ENCODE peak calls at places on chromosome 11, in four cellular contexts. J is bronchial epithelial cell, G is foreskin fibroblast, Q is fibroblast of lung. N is an unnamed sample.

GRCh38 chr11:18384157-18384641 is 10.2 kb upstream of the LDHA start:
- DNase-seq in Q (peak; percentile 83), G (peak; percentile 89), J (peak; percentile 79), N (peak; percentile 96)

GRCh38 chr11:46308632-46309419 is 31.4 kb downstream of the CREB3L1 start:
- DNase-seq in Q (peak; percentile 74), J (peak; percentile 46), G (peak; percentile 56), N (no peak)

GRCh38 chr11:121250843-121251242 is 41.7 kb upstream of the SC5D start:
- DNase-seq in G (no peak), Q (no peak), J (peak; percentile 41), N (no peak)

GRCh38 chr11:115869780-115870431 is 365.7 kb upstream of the CADM1 start:
- DNase-seq in J (peak; percentile 33), Q (peak; percentile 55), G (no peak), N (no peak)

GRCh38 chr11:116467809-116468208 is 305.0 kb downstream of the BUD13 start:
- DNase-seq in G (no peak), J (peak; percentile 57), Q (no peak), N (no peak)

GRCh38 chr11:111612211-111612610 is 10.0 kb downstream of the SIK2 start:
- DNase-seq in J (no peak), Q (peak; percentile 87), G (no peak), N (no peak)

GRCh38 chr11:58905141-58905715 is 34.1 kb upstream of the GLYATL1 start:
- DNase-seq in Q (peak; percentile 66), J (peak; percentile 23), G (peak; percentile 77), N (no peak)

GRCh38 chr11:2792376-2793250 is 92.8 kb upstream of the KCNQ1OT1 start:
- DNase-seq in G (no peak), J (no peak), Q (no peak), N (no peak)

GRCh38 chr11:132211479-132211878 is 841.1 kb downstream of the NTM start:
- DNase-seq in Q (no peak), G (no peak), J (no peak), N (no peak)

GRCh38 chr11:74574563-74574962 is 17.8 kb upstream of the POLD3 start:
- DNase-seq in Q (no peak), G (no peak), J (no peak), N (no peak)

GRCh38 chr11:45470151-45471001 is 184.2 kb upstream of the SYT13 start:
- DNase-seq in Q (peak; percentile 37), G (peak; percentile 16), J (no peak), N (no peak)

GRCh38 chr11:14819596-14819995 is 72.4 kb downstream of the CYP2R1 start:
- DNase-seq in J (peak; percentile 47), G (no peak), Q (no peak), N (no peak)

GRCh38 chr11:85626496-85626895 is 648 bp downstream of the DLG2 start:
- DNase-seq in J (no peak), Q (no peak), G (no peak), N (no peak)

GRCh38 chr11:74141274-74141695 is 29.5 kb downstream of the C2CD3 start:
- DNase-seq in Q (no peak), G (no peak), J (peak; percentile 67), N (no peak)

DNA sequence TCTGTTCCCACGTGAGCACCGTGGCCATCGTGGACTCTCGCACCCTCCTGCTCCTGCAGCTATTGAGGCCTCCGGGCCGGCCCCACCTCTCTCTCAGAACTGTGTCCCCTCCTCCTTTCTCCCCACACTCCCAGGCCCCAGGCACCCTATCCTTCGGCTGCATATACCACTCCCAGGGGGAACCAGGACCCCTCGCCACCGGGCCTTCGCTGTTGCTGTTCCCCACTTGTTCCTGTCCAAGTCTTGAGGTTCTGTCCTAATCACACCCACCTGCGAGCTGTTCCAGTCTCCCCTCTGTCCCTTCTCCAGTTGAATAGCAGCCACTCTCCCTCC is 43.0 kb upstream of the CDON start:
- DNase-seq in J (no peak), G (no peak), Q (no peak), N (no peak)
- H3K4me3 ChIP-seq in J (no peak overlapping the region), G (no peak overlapping the region), Q (no peak overlapping the region), N (no peak overlapping the region)

GRCh38 chr11:103800406-103801114 is 235.9 kb upstream of the DDI1 start:
- DNase-seq in G (no peak), J (no peak), Q (no peak), N (no peak)
- TF ChIP-seq CTCF in G (no peak), J (no peak), Q (no peak), N (peak; percentile 12)

DNA sequence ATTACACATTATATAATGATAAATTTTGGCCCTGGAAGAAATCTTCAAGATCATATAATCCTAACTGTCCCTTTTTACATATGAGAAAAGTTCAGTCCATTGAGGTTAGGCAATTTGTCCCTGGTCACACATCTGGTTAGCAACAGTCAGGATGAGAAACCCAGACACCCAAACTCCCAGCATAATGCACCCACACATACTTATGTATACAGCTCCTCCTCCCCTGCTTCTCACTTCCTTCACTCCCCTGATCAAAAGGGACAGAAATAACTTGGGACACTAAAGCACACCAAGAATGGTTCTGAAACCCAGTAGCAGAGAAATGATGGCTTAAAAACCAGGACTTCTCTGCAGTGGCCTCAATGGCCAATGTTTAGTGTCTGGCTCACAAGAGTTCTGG is 11.1 kb downstream of the NUMA1 start:
- DNase-seq in Q (no peak), G (peak; percentile 54), J (no peak), N (no peak)
- H3K4me3 ChIP-seq in Q (peak overlapping the region; percentile 13), G (peak overlapping the region; percentile 3), J (no peak overlapping the region), N (no peak overlapping the region)

GRCh38 chr11:118633979-118634378 is 26.6 kb downstream of the PHLDB1 start:
- DNase-seq in Q (peak; percentile 43), J (no peak), G (peak; percentile 55), N (no peak)

GRCh38 chr11:118635642-118636041 is 28.2 kb downstream of the PHLDB1 start:
- DNase-seq in Q (no peak), J (no peak), G (no peak), N (no peak)

GRCh38 chr11:118633319-118633690 is 25.9 kb downstream of the PHLDB1 start:
- DNase-seq in Q (no peak), G (no peak), J (no peak), N (no peak)

GRCh38 chr11:118635237-118635591 is 27.8 kb downstream of the PHLDB1 start:
- DNase-seq in J (no peak), G (no peak), Q (no peak), N (no peak)

GRCh38 chr11:118634435-118635236 is 27.2 kb downstream of the PHLDB1 start:
- DNase-seq in Q (peak; percentile 78), J (peak; percentile 47), G (peak; percentile 58), N (no peak)
- TF ChIP-seq CTCF in Q (no peak), J (peak; percentile 20), G (no peak), N (peak; percentile 32)

DNA sequence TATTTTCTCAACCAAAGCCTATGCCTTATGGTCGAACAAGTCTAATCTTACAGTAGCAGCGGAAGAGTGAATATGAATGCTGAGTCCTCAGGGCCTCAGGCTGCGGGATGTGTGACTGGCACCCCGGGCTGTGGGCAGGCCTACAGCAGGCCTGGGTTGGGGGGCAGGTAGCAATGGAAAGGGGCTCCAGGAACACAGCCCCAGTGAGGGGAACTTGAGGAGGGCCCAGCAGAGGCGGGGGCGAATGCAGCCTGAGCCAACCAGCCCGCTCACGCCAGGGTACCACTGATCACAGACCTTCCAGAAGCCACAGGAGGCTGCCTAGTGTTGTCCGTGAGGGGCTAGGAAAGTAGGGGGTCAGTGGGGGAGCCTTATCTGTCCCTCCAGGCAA is 11.3 kb upstream of the CD5 start:
- DNase-seq in J (no peak), Q (no peak), G (no peak), N (no peak)
- H3K4me3 ChIP-seq in J (no peak overlapping the region), Q (no peak overlapping the region), G (no peak overlapping the region), N (no peak overlapping the region)

DNA sequence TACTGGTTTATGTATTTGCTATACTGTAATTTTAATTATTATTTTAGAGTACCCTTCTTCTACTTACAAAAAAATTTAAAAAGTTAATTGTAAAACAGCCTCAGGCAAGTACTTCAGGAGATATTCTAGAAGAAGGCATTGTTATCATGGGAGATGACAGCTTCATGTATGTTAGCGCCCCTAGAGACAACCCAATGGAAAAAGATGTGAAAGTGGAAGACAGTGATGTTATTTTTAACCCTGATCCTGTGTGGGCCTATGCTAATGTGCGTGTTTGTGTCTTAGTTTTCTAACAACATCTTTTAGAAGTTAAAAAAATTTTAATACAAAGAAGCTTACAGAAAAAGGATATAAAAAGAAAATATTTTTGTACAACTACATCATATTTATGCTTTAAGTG is 205.0 kb downstream of the FAM76B start:
- DNase-seq in Q (no peak), G (no peak), J (no peak), N (no peak)
- TF ChIP-seq CTCF in Q (no peak), G (no peak), J (no peak), N (no peak)

DNA sequence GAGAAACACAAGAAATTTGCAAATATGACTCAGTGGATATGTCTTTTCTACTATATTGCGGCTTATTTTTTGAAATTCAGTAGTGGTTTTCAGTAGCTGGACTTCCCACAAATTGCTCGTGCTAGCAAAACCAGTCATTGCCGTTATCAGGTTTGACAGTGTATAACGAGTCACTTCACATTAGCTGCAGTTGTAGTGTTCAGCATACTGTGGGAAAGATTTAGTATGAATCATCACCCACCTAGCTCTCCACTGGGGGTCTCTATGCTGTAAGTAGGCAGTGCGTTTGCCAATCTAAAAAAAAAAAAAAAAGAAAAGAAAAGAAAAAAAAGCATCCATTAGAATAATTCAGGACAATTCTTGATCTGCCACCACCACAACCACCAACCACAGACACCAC is 1318.9 kb downstream of the LRRC4C start:
- DNase-seq in G (no peak), Q (no peak), J (no peak), N (no peak)
- H3K4me3 ChIP-seq in G (no peak overlapping the region), Q (no peak overlapping the region), J (no peak overlapping the region), N (no peak overlapping the region)

N was measured in BJ.